ENCODE peak calls at places on chromosomes 4 and X, in eight cellular contexts. L is right lobe of liver; J is adipocyte; P is aorta; T is adrenal gland; G is naive thymus-derived CD4-positive, alpha-beta T cell; S is mucosa of descending colon; D is suprapubic skin. E is an unnamed sample. For H3K4me1, the result is how much of the 10 kb centered on the place peaks cover.

GRCh38 chr4:124762956-124763355 is 50.4 kb upstream of the ANKRD50 start:
- DNase-seq in G (no peak), T (no peak), P (no peak), D (no peak), L (no peak), S (no peak), J (no peak), E (no peak)

GRCh38 chrX:153771686-153772607 is 7.9 kb downstream of the PLXNB3 start:
- DNase-seq in S (no peak), P (no peak), T (no peak), J (no peak), L (peak), G (no peak), D (no peak), E (no peak)

GRCh38 chrX:10045327-10046000 is 78.3 kb downstream of the CLDN34 start:
- DNase-seq in G (no peak), T (peak), S (no peak), P (peak), J (no peak), L (no peak), D (no peak), E (peak)

GRCh38 chr4:54838301-54838700 is 180.5 kb downstream of the KIT start:
- DNase-seq in L (no peak), T (no peak), D (no peak), J (no peak), G (no peak), S (no peak), P (no peak), E (no peak)

GRCh38 chr4:20101831-20102230 is 149.9 kb upstream of the SLIT2 start:
- DNase-seq in L (no peak), D (no peak), T (no peak), J (no peak), G (no peak), S (no peak), P (no peak), E (no peak)

GRCh38 chrX:135327299-135327698 is 18.0 kb downstream of the ETDC start:
- DNase-seq in P (no peak), S (no peak), G (no peak), D (no peak), J (peak), L (no peak), T (peak), E (no peak)

GRCh38 chr4:69095301-69095731 is 958 bp upstream of the UGT2B7 start:
- DNase-seq in S (no peak), J (peak), G (no peak), L (no peak), D (no peak), P (no peak), T (no peak), E (no peak)

GRCh38 chr4:19324175-19324574 is 927.5 kb upstream of the SLIT2 start:
- DNase-seq in L (no peak), T (no peak), J (no peak), G (no peak), P (no peak), S (no peak), D (no peak), E (no peak)

GRCh38 chrX:130975947-130976346 is 72.9 kb upstream of the ENOX2 start:
- DNase-seq in P (no peak), T (peak), J (peak), L (no peak), S (no peak), G (peak), D (no peak), E (no peak)

GRCh38 chrX:31165241-31166035 is 93.6 kb upstream of the FTHL17 start:
- DNase-seq in P (no peak), T (no peak), J (peak), D (no peak), G (no peak), L (no peak), S (no peak), E (no peak)

GRCh38 chrX:137432609-137433008 is 133.3 kb upstream of the ZIC3 start:
- DNase-seq in J (no peak), S (no peak), D (no peak), L (no peak), P (no peak), T (no peak), G (no peak), E (no peak)

GRCh38 chr4:120801171-120801758 is 121.3 kb downstream of the PRDM5 start:
- DNase-seq in D (peak), T (peak), G (no peak), J (peak), L (no peak), P (peak), S (no peak), E (no peak)

GRCh38 chrX:93404121-93404520 is 269.3 kb downstream of the NAP1L3 start:
- DNase-seq in P (no peak), D (no peak), G (no peak), S (no peak), J (no peak), L (no peak), T (no peak), E (no peak)

GRCh38 chr4:135319685-135320084 is 1118.1 kb upstream of the PABPC4L start:
- DNase-seq in L (no peak), J (no peak), S (no peak), D (no peak), G (no peak), P (no peak), T (no peak), E (no peak)

GRCh38 chr4:110190249-110190648 is 8.2 kb downstream of the ELOVL6 start:
- DNase-seq in G (no peak), T (no peak), S (no peak), J (peak), D (no peak), P (no peak), L (no peak), E (no peak)

GRCh38 chr4:140126261-140126660 is 27.7 kb downstream of the MAML3 start:
- DNase-seq in P (no peak), S (no peak), G (no peak), D (no peak), L (no peak), T (no peak), J (no peak), E (no peak)

GRCh38 chrX:78655642-78656041 is 3.5 kb downstream of the RTL3 start:
- DNase-seq in D (no peak), P (no peak), S (no peak), J (no peak), L (no peak), T (no peak), G (no peak), E (no peak)

GRCh38 chrX:78652971-78653822 is 5.9 kb downstream of the RTL3 start:
- DNase-seq in P (no peak), J (peak), G (no peak), L (no peak), S (no peak), T (no peak), D (no peak), E (no peak)

DNA sequence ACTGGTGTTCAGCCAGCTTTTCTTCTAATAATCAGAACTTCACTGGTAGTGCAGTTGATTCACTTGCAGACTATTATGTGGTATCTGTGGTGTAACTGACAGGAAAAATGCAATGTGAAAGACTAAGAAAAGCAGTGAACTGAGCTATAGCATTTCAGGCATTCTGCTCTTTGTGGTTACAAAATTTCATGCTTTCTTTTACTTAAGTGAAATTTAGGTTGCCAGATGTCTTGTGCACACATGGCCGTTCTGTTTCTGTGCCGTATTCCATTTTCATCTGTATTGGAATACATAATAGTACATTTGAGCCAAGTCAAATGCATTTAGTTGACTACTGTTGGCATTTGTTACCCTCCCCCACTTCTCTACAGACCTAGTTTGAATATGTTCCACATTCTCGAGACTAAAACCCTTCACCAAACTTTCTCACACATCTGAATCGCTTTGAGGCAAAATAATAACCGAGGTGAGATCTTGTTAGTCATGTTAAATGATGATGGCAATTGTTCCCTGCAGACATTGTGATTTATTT is 8.2 kb downstream of the RTL3 start:
- DNase-seq in J (peak), G (peak), L (no peak), D (no peak), S (no peak), T (no peak), P (no peak), E (no peak)
- H3K4me1 ChIP-seq in J (under half), G (under half), L (under half), D (under half), S (under half), T (under half), P (under half), E (under half)

DNA sequence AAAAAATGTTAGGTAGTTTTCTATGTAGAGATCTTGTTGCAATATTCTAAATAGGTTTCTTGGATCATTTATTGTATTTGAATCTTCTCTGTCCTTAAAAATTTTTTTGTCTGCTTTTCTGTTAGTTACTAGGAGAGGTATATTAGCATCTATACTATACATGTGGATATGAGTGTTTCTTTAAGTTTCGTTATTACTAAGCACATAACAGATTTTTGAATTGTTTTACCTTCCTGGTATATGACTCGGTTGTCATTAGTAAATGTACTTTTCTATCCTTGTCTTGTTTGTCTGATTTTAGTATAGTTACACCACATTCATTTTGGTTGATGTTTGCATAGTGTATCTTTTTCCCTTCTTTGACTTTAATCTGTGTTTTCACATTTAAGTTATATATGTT is 20.2 kb downstream of the PYURF start:
- DNase-seq in G (no peak), S (no peak), D (no peak), T (no peak), J (no peak), L (no peak), P (no peak), E (no peak)
- H3K4me1 ChIP-seq in G (under half), S (under half), D (under half), T (under half), J (under half), L (under half), P (under half), E (under half)

DNA sequence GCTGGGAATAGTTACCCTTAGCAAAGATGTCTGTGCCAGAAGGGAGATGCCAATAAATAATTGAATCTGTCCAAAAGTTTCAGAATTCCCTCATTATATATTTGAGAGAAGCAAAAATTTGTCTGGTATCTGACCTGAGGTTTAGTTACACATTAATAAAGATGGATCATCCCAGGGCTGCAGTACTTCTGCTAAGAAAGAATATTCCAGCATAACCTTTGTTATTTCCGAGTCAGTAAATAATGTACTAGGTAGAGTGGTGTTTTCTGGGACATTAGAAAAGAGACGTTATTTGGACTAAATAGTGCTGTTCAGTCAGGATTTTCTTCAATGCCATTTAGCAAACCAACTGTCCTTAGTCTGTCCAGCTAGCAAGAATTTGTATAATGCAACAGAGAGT is 26.5 kb downstream of the ADD1 start:
- DNase-seq in L (no peak), T (no peak), D (no peak), S (no peak), J (no peak), G (no peak), P (no peak), E (no peak)
- H3K4me1 ChIP-seq in L (under half), T (under half), D (half or more), S (half or more), J (half or more), G (under half), P (under half), E (under half)

DNA sequence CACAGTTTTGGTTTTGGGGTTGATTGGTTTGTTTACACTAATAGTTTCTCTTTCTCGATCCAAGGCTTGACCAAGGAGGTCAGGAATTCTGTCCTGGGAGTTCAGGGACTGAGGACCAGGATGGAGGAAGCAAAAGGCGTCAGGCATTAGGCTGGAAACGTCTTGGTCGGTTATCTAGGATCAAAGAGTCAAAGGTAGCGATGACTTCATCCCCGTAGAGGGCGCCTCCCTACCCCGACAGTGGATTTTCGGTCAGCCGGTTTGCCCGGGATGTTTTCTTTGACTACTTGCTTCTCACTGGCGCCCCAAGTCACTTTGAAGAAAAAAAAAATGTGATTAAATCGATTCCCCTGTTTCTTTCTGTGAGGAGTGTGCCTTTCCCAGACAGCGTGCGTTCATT is 985 bp upstream of the FHDC1 start:
- DNase-seq in G (no peak), D (no peak), T (no peak), J (peak), S (peak), L (no peak), P (no peak), E (peak)
- H3K4me1 ChIP-seq in G (under half), D (under half), T (under half), J (under half), S (under half), L (under half), P (under half), E (under half)

DNA sequence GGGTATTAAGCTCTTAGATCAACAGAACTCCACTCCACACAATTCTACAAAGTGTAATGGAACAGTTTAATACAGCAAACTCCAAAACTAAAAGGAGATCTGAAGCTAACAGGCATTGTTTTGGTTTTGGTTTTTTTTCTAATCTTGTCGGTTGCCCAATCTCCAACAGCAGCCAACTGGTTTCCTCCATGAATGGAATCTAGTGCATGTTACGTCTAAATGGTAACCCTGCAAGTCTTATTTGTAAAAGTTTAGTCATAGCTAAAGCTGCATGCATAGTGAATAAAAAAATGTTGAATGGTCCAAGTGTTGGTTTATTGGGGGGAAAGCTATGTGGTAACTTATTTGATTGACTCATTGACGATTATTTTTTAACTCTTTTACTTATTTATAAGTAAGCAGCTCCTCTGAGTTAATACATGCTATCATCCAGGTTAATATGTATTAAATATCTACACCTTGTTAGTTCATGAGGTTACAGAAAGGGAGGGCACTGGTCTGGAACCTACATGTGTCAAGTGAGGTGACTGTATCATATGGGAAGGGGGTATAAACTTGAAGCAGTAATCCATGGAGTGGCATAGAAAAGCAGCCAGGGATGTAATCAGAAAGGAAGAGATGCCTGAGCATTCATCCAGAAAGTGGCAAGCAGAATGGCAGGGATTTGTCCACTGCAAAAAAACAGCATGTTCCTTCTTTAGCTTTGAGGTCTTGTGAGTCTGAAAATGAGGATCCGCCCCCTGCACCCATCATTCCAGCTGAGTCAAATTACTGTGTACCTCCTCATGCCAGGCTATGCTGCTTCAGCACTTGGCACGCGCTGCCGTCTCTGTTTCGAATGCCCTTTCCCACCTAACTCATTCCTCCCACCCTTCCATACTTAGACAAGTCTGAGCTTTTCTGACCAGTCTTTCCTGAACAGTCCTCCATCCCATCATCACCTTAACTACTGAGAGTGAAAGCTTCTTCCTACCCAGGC is 81.7 kb downstream of the PDGFC start:
- DNase-seq in J (peak), L (peak), T (peak), D (no peak), S (no peak), G (no peak), P (peak), E (peak)
- H3K4me1 ChIP-seq in J (under half), L (under half), T (under half), D (under half), S (under half), G (under half), P (under half), E (under half)

GRCh38 chr4:152434011-152434410 is 101.9 kb downstream of the FBXW7 start:
- DNase-seq in L (no peak), D (no peak), P (no peak), G (no peak), J (no peak), T (no peak), S (no peak), E (no peak)

GRCh38 chr4:152431784-152432183 is 104.1 kb downstream of the FBXW7 start:
- DNase-seq in S (no peak), D (no peak), L (no peak), J (no peak), P (no peak), G (no peak), T (no peak), E (no peak)

GRCh38 chr4:152436384-152436783 is 99.5 kb downstream of the FBXW7 start:
- DNase-seq in G (no peak), D (no peak), S (no peak), L (no peak), P (no peak), T (no peak), J (no peak), E (no peak)

GRCh38 chr4:152437561-152437960 is 98.3 kb downstream of the FBXW7 start:
- DNase-seq in J (no peak), L (no peak), D (no peak), P (no peak), S (no peak), T (no peak), G (no peak), E (no peak)
- H3K4me1 ChIP-seq in J (under half), L (under half), D (under half), P (under half), S (under half), T (under half), G (under half), E (under half)

GRCh38 chr4:40308528-40309122 is 26.5 kb upstream of the CHRNA9 start:
- DNase-seq in T (no peak), S (no peak), L (no peak), P (no peak), G (no peak), D (no peak), J (no peak), E (no peak)
- H3K4me1 ChIP-seq in T (under half), S (under half), L (under half), P (under half), G (half or more), D (under half), J (under half), E (under half)

GRCh38 chr4:96465834-96466233 is 625.9 kb downstream of the PDHA2 start:
- DNase-seq in P (no peak), G (no peak), S (no peak), L (no peak), J (no peak), T (no peak), D (no peak), E (no peak)
- H3K4me1 ChIP-seq in P (under half), G (under half), S (under half), L (under half), J (under half), T (under half), D (under half), E (under half)

DNA sequence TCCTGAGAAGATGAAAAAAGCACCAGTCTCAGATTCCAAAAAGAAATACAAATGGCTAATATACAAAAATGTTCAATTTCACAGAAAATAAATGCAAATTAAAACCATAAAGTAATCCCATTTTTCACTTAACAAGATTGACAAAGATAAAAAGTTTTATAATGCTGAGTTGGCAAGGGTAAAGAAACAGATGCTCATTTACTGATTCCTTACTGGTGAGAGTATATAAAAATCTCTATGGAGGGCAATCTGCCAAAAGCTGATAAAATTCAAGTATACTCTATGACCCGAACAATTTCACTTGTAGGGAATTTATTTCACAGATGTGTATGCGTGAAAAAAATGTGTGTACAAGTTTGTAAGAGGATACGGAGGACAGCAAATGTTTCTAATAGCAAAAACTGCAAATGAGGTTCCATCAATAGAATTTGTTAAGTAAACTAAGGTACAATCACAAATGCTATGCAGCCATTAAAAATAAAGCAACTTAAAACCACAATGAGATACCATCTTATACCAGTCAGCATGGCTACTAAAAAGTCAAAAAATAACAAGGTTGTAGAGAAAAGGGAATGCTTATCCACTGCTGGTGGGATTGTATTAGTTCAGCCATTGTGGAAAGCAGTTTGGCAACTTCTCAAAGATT is 23.5 kb downstream of the DHX15 start:
- DNase-seq in J (no peak), G (no peak), P (no peak), L (no peak), D (no peak), S (no peak), T (no peak), E (no peak)
- H3K4me1 ChIP-seq in J (under half), G (under half), P (under half), L (under half), D (half or more), S (under half), T (under half), E (under half)

E was measured in pancreas.